ENCODE peak calls at places on chromosomes 12 and 14, in four cellular contexts. P is neural progenitor cell; J is T-helper 9 cell; S is activated naive CD8-positive, alpha-beta T cell treated with anti-CD3 and anti-CD28 coated beads, Interleukin-2, amount 50 U/mL, for 24 hours. C is an unnamed sample.

GRCh38 chr12:11695321-11695720 is 45.8 kb downstream of the ETV6 start:
- DNase-seq in P (no peak), J (no peak), S (no peak), C (no peak)

GRCh38 chr12:6961278-6961694 is 9.2 kb downstream of the PHB2 start:
- DNase-seq in P (no peak), J (peak; percentile 82), S (peak; percentile 94), C (peak; percentile 92)

GRCh38 chr14:24315807-24316596 is 4.7 kb downstream of the LTB4R start:
- DNase-seq in P (no peak), J (no peak), S (no peak), C (no peak)

GRCh38 chr12:41917827-41918445 is 226.7 kb downstream of the GXYLT1 start:
- DNase-seq in P (no peak), J (no peak), S (no peak), C (no peak)

GRCh38 chr12:97941686-97942354 is 479.2 kb downstream of the RMST start:
- DNase-seq in P (no peak), J (no peak), S (no peak), C (no peak)

GRCh38 chr12:50662121-50662480 is 101.8 kb upstream of the ATF1 start:
- DNase-seq in P (no peak), J (no peak), S (no peak), C (no peak)

GRCh38 chr14:104224516-104225281 is 86.3 kb downstream of the KIF26A start:
- DNase-seq in P (peak; percentile 73), J (peak; percentile 16), S (peak; percentile 64), C (no peak)

GRCh38 chr12:29781705-29782266 is 2.0 kb downstream of the TMTC1 start:
- DNase-seq in P (no peak), J (no peak), S (no peak), C (no peak)

GRCh38 chr12:32211066-32211768 is 104.6 kb downstream of the BICD1 start:
- DNase-seq in P (no peak), J (no peak), S (no peak), C (no peak)

GRCh38 chr14:78196323-78196722 is 26.1 kb downstream of the NRXN3 start:
- DNase-seq in P (no peak), J (no peak), S (no peak), C (no peak)

GRCh38 chr12:130700492-130701401 is 15.4 kb downstream of the RIMBP2 start:
- DNase-seq in P (no peak), J (no peak), S (no peak), C (no peak)

GRCh38 chr14:77110286-77110685 is 12.2 kb downstream of the CIPC start:
- DNase-seq in P (no peak), J (no peak), S (no peak), C (no peak)

GRCh38 chr14:104923596-104924420 is 871 bp upstream of the PLD4 start:
- DNase-seq in P (no peak), J (no peak), S (no peak), C (no peak)

GRCh38 chr14:75063013-75063412 is 811 bp downstream of the ACYP1 start:
- DNase-seq in P (no peak), J (no peak), S (no peak), C (no peak)

GRCh38 chr12:89461649-89462612 is 62.7 kb downstream of the GALNT4 start:
- DNase-seq in P (peak; percentile 64), J (no peak), S (no peak), C (no peak)

GRCh38 chr14:79136437-79137430 is 966.6 kb downstream of the NRXN3 start:
- DNase-seq in P (peak; percentile 82), J (no peak), S (no peak), C (no peak)

GRCh38 chr12:52038447-52038846 is 12.8 kb upstream of the NR4A1 start:
- DNase-seq in P (no peak), J (no peak), S (no peak), C (no peak)

GRCh38 chr12:131204416-131205311 is 251.0 kb downstream of the ADGRD1 start:
- DNase-seq in P (no peak), J (no peak), S (no peak), C (no peak)

GRCh38 chr12:29216797-29217583 is 67.9 kb downstream of the FAR2 start:
- DNase-seq in P (no peak), J (no peak), S (no peak), C (no peak)

GRCh38 chr12:108609535-108610335 is 11.9 kb upstream of the TMEM119 start:
- DNase-seq in P (no peak), J (no peak), S (no peak), C (no peak)

GRCh38 chr14:98907271-98907670 is 364.7 kb downstream of the BCL11B start:
- DNase-seq in P (no peak), J (no peak), S (no peak), C (no peak)

GRCh38 chr14:51041853-51042252 is 53.1 kb downstream of the TRIM9 start:
- DNase-seq in P (no peak), J (no peak), S (no peak), C (no peak)

GRCh38 chr12:1203735-1204019 is 212.7 kb downstream of the ERC1 start:
- DNase-seq in P (no peak), J (no peak), S (no peak), C (no peak)